ENCODE peak calls at places on chromosomes 1 and 21, in six cellular contexts. One of them, this sample, is unnamed.

GRCh38 chr1:162389021-162389818 is 7.7 kb downstream of the C1orf226 start:
- DNase-seq in activated T-helper 9 cell treated with anti-CD3 and anti-CD28 coated beads, Interleukin-2, amount 50 U/mL, for 16 hours: no peak
- DNase-seq in neural crest cell: no peak
- DNase-seq in GM12865: no peak
- DNase-seq in skeletal muscle cell: peak; percentile 60
- DNase-seq in germinal center: no peak
- DNase-seq in this sample: no peak

GRCh38 chr1:203271018-203271743 is 34.1 kb upstream of the BTG2 start:
- DNase-seq in neural crest cell: no peak
- DNase-seq in skeletal muscle cell: no peak
- DNase-seq in activated T-helper 9 cell treated with anti-CD3 and anti-CD28 coated beads, Interleukin-2, amount 50 U/mL, for 16 hours: no peak
- DNase-seq in germinal center: peak; percentile 58
- DNase-seq in GM12865: peak; percentile 85
- DNase-seq in this sample: peak; percentile 88

GRCh38 chr1:93907718-93908117 is 1.5 kb downstream of the GCLM start:
- DNase-seq in activated T-helper 9 cell treated with anti-CD3 and anti-CD28 coated beads, Interleukin-2, amount 50 U/mL, for 16 hours: no peak
- DNase-seq in neural crest cell: no peak
- DNase-seq in skeletal muscle cell: peak; percentile 40
- DNase-seq in germinal center: no peak
- DNase-seq in GM12865: peak; percentile 1
- DNase-seq in this sample: no peak

GRCh38 chr1:22273686-22274681 is 131.1 kb upstream of the WNT4 start:
- DNase-seq in germinal center: no peak
- DNase-seq in activated T-helper 9 cell treated with anti-CD3 and anti-CD28 coated beads, Interleukin-2, amount 50 U/mL, for 16 hours: no peak
- DNase-seq in GM12865: no peak
- DNase-seq in skeletal muscle cell: no peak
- DNase-seq in neural crest cell: no peak
- DNase-seq in this sample: no peak

GRCh38 chr1:67166196-67166595 is at the start of gene IL23R:
- DNase-seq in skeletal muscle cell: no peak
- DNase-seq in germinal center: no peak
- DNase-seq in neural crest cell: no peak
- DNase-seq in GM12865: peak; percentile 93
- DNase-seq in activated T-helper 9 cell treated with anti-CD3 and anti-CD28 coated beads, Interleukin-2, amount 50 U/mL, for 16 hours: peak; percentile 32
- DNase-seq in this sample: no peak

GRCh38 chr1:45976623-45977022 is 155.8 kb downstream of the PIK3R3 start:
- DNase-seq in neural crest cell: no peak
- DNase-seq in skeletal muscle cell: no peak
- DNase-seq in GM12865: no peak
- DNase-seq in germinal center: no peak
- DNase-seq in activated T-helper 9 cell treated with anti-CD3 and anti-CD28 coated beads, Interleukin-2, amount 50 U/mL, for 16 hours: no peak
- DNase-seq in this sample: no peak

GRCh38 chr1:9653783-9654517 is 2.4 kb downstream of the PIK3CD start:
- DNase-seq in activated T-helper 9 cell treated with anti-CD3 and anti-CD28 coated beads, Interleukin-2, amount 50 U/mL, for 16 hours: no peak
- DNase-seq in GM12865: peak; percentile 57
- DNase-seq in skeletal muscle cell: no peak
- DNase-seq in neural crest cell: no peak
- DNase-seq in germinal center: peak; percentile 52
- DNase-seq in this sample: peak; percentile 16

GRCh38 chr1:47569681-47570470 is 132.0 kb downstream of the FOXD2 start:
- DNase-seq in activated T-helper 9 cell treated with anti-CD3 and anti-CD28 coated beads, Interleukin-2, amount 50 U/mL, for 16 hours: no peak
- DNase-seq in GM12865: no peak
- DNase-seq in skeletal muscle cell: peak; percentile 53
- DNase-seq in neural crest cell: no peak
- DNase-seq in germinal center: no peak
- DNase-seq in this sample: no peak

GRCh38 chr1:151606384-151606783 is 5.5 kb upstream of the SNX27 start:
- DNase-seq in germinal center: no peak
- DNase-seq in GM12865: no peak
- DNase-seq in skeletal muscle cell: no peak
- DNase-seq in activated T-helper 9 cell treated with anti-CD3 and anti-CD28 coated beads, Interleukin-2, amount 50 U/mL, for 16 hours: no peak
- DNase-seq in neural crest cell: no peak
- DNase-seq in this sample: no peak

GRCh38 chr21:25569711-25570110 is 37.6 kb downstream of the MRPL39 start:
- DNase-seq in germinal center: no peak
- DNase-seq in activated T-helper 9 cell treated with anti-CD3 and anti-CD28 coated beads, Interleukin-2, amount 50 U/mL, for 16 hours: no peak
- DNase-seq in GM12865: peak; percentile 68
- DNase-seq in neural crest cell: no peak
- DNase-seq in skeletal muscle cell: no peak
- DNase-seq in this sample: no peak

GRCh38 chr1:237562247-237562823 is 328.4 kb downstream of the ZP4 start:
- DNase-seq in neural crest cell: peak; percentile 10
- DNase-seq in germinal center: peak; percentile 19
- DNase-seq in activated T-helper 9 cell treated with anti-CD3 and anti-CD28 coated beads, Interleukin-2, amount 50 U/mL, for 16 hours: no peak
- DNase-seq in skeletal muscle cell: peak; percentile 10
- DNase-seq in GM12865: peak; percentile 71
- DNase-seq in this sample: peak; percentile 75

GRCh38 chr1:221576268-221576667 is 165.6 kb downstream of the DUSP10 start:
- DNase-seq in GM12865: peak; percentile 18
- DNase-seq in skeletal muscle cell: peak; percentile 29
- DNase-seq in activated T-helper 9 cell treated with anti-CD3 and anti-CD28 coated beads, Interleukin-2, amount 50 U/mL, for 16 hours: no peak
- DNase-seq in germinal center: no peak
- DNase-seq in neural crest cell: no peak
- DNase-seq in this sample: peak; percentile 3

GRCh38 chr1:218748071-218748470 is 402.9 kb downstream of the TGFB2 start:
- DNase-seq in skeletal muscle cell: no peak
- DNase-seq in neural crest cell: no peak
- DNase-seq in GM12865: no peak
- DNase-seq in germinal center: no peak
- DNase-seq in activated T-helper 9 cell treated with anti-CD3 and anti-CD28 coated beads, Interleukin-2, amount 50 U/mL, for 16 hours: no peak
- DNase-seq in this sample: no peak

GRCh38 chr21:14842641-14843040 is 222.2 kb downstream of the NRIP1 start:
- DNase-seq in GM12865: no peak
- DNase-seq in skeletal muscle cell: no peak
- DNase-seq in activated T-helper 9 cell treated with anti-CD3 and anti-CD28 coated beads, Interleukin-2, amount 50 U/mL, for 16 hours: no peak
- DNase-seq in neural crest cell: no peak
- DNase-seq in germinal center: no peak
- DNase-seq in this sample: no peak

GRCh38 chr1:70504821-70505193 is 93.7 kb downstream of the CTH start:
- DNase-seq in germinal center: no peak
- DNase-seq in GM12865: peak; percentile 26
- DNase-seq in neural crest cell: no peak
- DNase-seq in activated T-helper 9 cell treated with anti-CD3 and anti-CD28 coated beads, Interleukin-2, amount 50 U/mL, for 16 hours: no peak
- DNase-seq in skeletal muscle cell: peak; percentile 87
- DNase-seq in this sample: no peak